ENCODE peak calls at places on chromosomes 12 and 14, in seven cellular contexts. G is stimulated activated naive CD4-positive, alpha-beta T cell; E is GM03348; Z is gastrocnemius medialis; D is neuronal stem cell; N is activated naive CD4-positive, alpha-beta T cell; U is astrocyte of the spinal cord. S is an unnamed sample.

GRCh38 chr14:44782775-44783238 is 178.9 kb downstream of the KLHL28 start:
- DNase-seq in G (no peak), E (no peak), Z (no peak), D (no peak), N (no peak), U (peak), S (no peak)

GRCh38 chr12:109951751-109952150 is 44.4 kb downstream of the GIT2 start:
- DNase-seq in G (no peak), E (peak), Z (no peak), D (no peak), N (no peak), U (peak), S (no peak)

GRCh38 chr12:87227157-87227556 is 802.0 kb downstream of the C12orf50 start:
- DNase-seq in G (no peak), E (no peak), Z (no peak), D (no peak), N (no peak), U (peak), S (no peak)

GRCh38 chr14:31205681-31206535 is 1.7 kb downstream of the HECTD1 start:
- DNase-seq in G (no peak), E (peak), Z (no peak), D (no peak), N (no peak), U (peak), S (peak)

GRCh38 chr12:74747305-74747704 is 209.7 kb downstream of the ATXN7L3B start:
- DNase-seq in G (no peak), E (no peak), Z (no peak), D (no peak), N (no peak), U (peak), S (no peak)

GRCh38 chr14:58401587-58401986 is 5.9 kb downstream of the TOMM20L start:
- DNase-seq in G (no peak), E (no peak), Z (no peak), D (no peak), N (no peak), U (no peak), S (no peak)

GRCh38 chr12:58067610-58068387 is 126.4 kb downstream of the ATP23 start:
- DNase-seq in G (no peak), E (no peak), Z (no peak), D (no peak), N (no peak), U (peak), S (no peak)

GRCh38 chr14:34098045-34098984 is 147.4 kb upstream of the EGLN3 start:
- DNase-seq in G (no peak), E (peak), Z (no peak), D (no peak), N (no peak), U (peak), S (peak)

GRCh38 chr14:57732886-57733285 is 133.0 kb downstream of the SLC35F4 start:
- DNase-seq in G (no peak), E (no peak), Z (no peak), D (no peak), N (no peak), U (peak), S (no peak)

GRCh38 chr12:67496616-67497015 is 151.9 kb upstream of the DYRK2 start:
- DNase-seq in G (no peak), E (no peak), Z (no peak), D (no peak), N (no peak), U (no peak), S (no peak)

GRCh38 chr14:43244142-43244625 is 1262.9 kb downstream of the FSCB start:
- DNase-seq in G (no peak), E (no peak), Z (no peak), D (no peak), N (no peak), U (no peak), S (no peak)

GRCh38 chr12:124689585-124689984 is 122.2 kb upstream of the NCOR2 start:
- DNase-seq in G (no peak), E (no peak), Z (no peak), D (no peak), N (no peak), U (no peak), S (no peak)

GRCh38 chr12:55957106-55957859 is 8.6 kb downstream of the PMEL start:
- DNase-seq in G (no peak), E (no peak), Z (no peak), D (no peak), N (no peak), U (no peak), S (no peak)

GRCh38 chr12:79155703-79156102 is 291.1 kb downstream of the SYT1 start:
- DNase-seq in G (no peak), E (peak), Z (no peak), D (no peak), N (no peak), U (peak), S (no peak)

GRCh38 chr14:64700290-64700689 is 3.9 kb upstream of the PLEKHG3 start:
- DNase-seq in G (no peak), E (no peak), Z (no peak), D (no peak), N (no peak), U (no peak), S (no peak)

GRCh38 chr12:34402899-34403705 is 380.8 kb downstream of the ALG10 start:
- DNase-seq in G (no peak), E (peak), Z (no peak), D (no peak), N (no peak), U (no peak), S (no peak)

GRCh38 chr14:96824283-96824682 is 27.1 kb downstream of the VRK1 start:
- DNase-seq in G (no peak), E (peak), Z (no peak), D (no peak), N (no peak), U (peak), S (no peak)